ENCODE peak calls at places on chromosomes 16 and 17, in four cellular contexts. B is fibroblast of the aortic adventitia, M is right cardiac atrium, L is uterus. D is an unnamed sample.

GRCh38 chr17:75546181-75546580 is 20.7 kb downstream of the LLGL2 start:
- DNase-seq in B (no peak), L (no peak), M (no peak), D (no peak)

GRCh38 chr16:78684040-78684611 is 584.7 kb downstream of the WWOX start:
- DNase-seq in B (peak), L (peak), M (peak), D (peak)

GRCh38 chr16:61681124-61681523 is 355.1 kb downstream of the CDH8 start:
- DNase-seq in L (no peak), M (no peak), B (no peak), D (no peak)

GRCh38 chr17:3635474-3636153 is 436 bp downstream of the SHPK start:
- DNase-seq in L (no peak), M (no peak), B (no peak), D (peak)

GRCh38 chr16:46961373-46962353 is 11.8 kb downstream of the DNAJA2 start:
- DNase-seq in M (no peak), B (peak), L (no peak), D (peak)

GRCh38 chr16:21610006-21610544 is 10.7 kb downstream of the METTL9 start:
- DNase-seq in B (no peak), M (no peak), L (no peak), D (no peak)

GRCh38 chr16:30965436-30965835 is 7.9 kb downstream of the SETD1A start:
- DNase-seq in B (no peak), M (no peak), L (no peak), D (no peak)

GRCh38 chr17:27529230-27529796 is 73.1 kb downstream of the KSR1 start:
- DNase-seq in M (no peak), L (no peak), B (peak), D (peak)

GRCh38 chr17:76834889-76835288 is 33.3 kb upstream of the MGAT5B start:
- DNase-seq in M (no peak), L (no peak), B (no peak), D (no peak)

GRCh38 chr17:144936-145670 is 7.7 kb downstream of the SCGB1C2 start:
- DNase-seq in L (peak), B (no peak), M (no peak), D (no peak)

GRCh38 chr17:42340691-42341127 is 47.5 kb downstream of the STAT3 start:
- DNase-seq in B (no peak), L (no peak), M (no peak), D (no peak)

GRCh38 chr16:81376880-81377279 is 62.1 kb downstream of the GAN start:
- DNase-seq in B (no peak), L (no peak), M (no peak), D (no peak)

GRCh38 chr17:78458091-78458490 is 79.6 kb downstream of the PGS1 start:
- DNase-seq in B (no peak), L (no peak), M (no peak), D (no peak)

GRCh38 chr17:7130626-7131467 is 16.2 kb upstream of the ASGR2 start:
- DNase-seq in B (no peak), M (no peak), L (no peak), D (no peak)

GRCh38 chr17:78175643-78175981 is 7.2 kb downstream of the SYNGR2 start:
- DNase-seq in B (no peak), L (no peak), M (no peak), D (no peak)

GRCh38 chr16:88289549-88290344 is 93.0 kb upstream of the ZNF469 start:
- DNase-seq in B (no peak), M (no peak), L (no peak), D (peak)

GRCh38 chr17:81821603-81822311 is 11.3 kb downstream of the MCRIP1 start:
- DNase-seq in L (peak), M (peak), B (peak), D (peak)

GRCh38 chr16:30541502-30542329 is 7.1 kb upstream of the ZNF747 start:
- DNase-seq in B (peak), L (no peak), M (no peak), D (no peak)

GRCh38 chr17:81251091-81251942 is 12.2 kb downstream of the NDUFAF8 start:
- DNase-seq in M (peak), L (no peak), B (no peak), D (no peak)

GRCh38 chr16:89826531-89827382 is 1.5 kb upstream of the SPIRE2 start:
- DNase-seq in B (no peak), L (no peak), M (no peak), D (no peak)

GRCh38 chr16:79297297-79297696 is 303.2 kb downstream of the MAF start:
- DNase-seq in B (no peak), M (no peak), L (no peak), D (no peak)

GRCh38 chr17:72950236-72950931 is 142.1 kb downstream of the SLC39A11 start:
- DNase-seq in L (no peak), M (no peak), B (no peak), D (no peak)

GRCh38 chr17:60916043-60916442 is 238.4 kb downstream of the BCAS3 start:
- DNase-seq in L (no peak), B (no peak), M (no peak), D (no peak)

GRCh38 chr17:57356722-57357391 is 100.5 kb downstream of the MSI2 start:
- DNase-seq in L (no peak), M (no peak), B (no peak), D (no peak)

GRCh38 chr16:21568502-21569189 is 30.7 kb upstream of the METTL9 start:
- DNase-seq in B (no peak), M (no peak), L (no peak), D (no peak)

GRCh38 chr17:83019376-83019775 is 60.0 kb upstream of the METRNL start:
- DNase-seq in L (no peak), B (no peak), M (no peak), D (no peak)

GRCh38 chr16:4452674-4453073 is 21.8 kb downstream of the NMRAL1 start:
- DNase-seq in B (no peak), M (no peak), L (no peak), D (no peak)

GRCh38 chr17:45370949-45371413 is 54.2 kb upstream of the MAP3K14 start:
- DNase-seq in L (no peak), B (no peak), M (no peak), D (peak)

GRCh38 chr16:64621616-64622015 is 500.2 kb downstream of the CDH11 start:
- DNase-seq in B (no peak), L (no peak), M (no peak), D (no peak)

GRCh38 chr17:42878123-42878880 is 22.3 kb upstream of the G6PC1 start:
- DNase-seq in L (no peak), B (no peak), M (no peak), D (no peak)

GRCh38 chr17:64399071-64399766 is 8.6 kb upstream of the PECAM1 start:
- DNase-seq in M (no peak), L (no peak), B (no peak), D (no peak)

GRCh38 chr17:29214215-29215146 is 32.2 kb upstream of the CRYBA1 start:
- DNase-seq in M (no peak), L (no peak), B (no peak), D (peak)

GRCh38 chr17:81471804-81472456 is 40.7 kb downstream of the ACTG1 start:
- DNase-seq in M (no peak), L (peak), B (peak), D (peak)

GRCh38 chr17:73455050-73455687 is 143.4 kb upstream of the CDC42EP4 start:
- DNase-seq in M (no peak), B (no peak), L (no peak), D (no peak)

GRCh38 chr16:35208001-35208935 is 1748.9 kb downstream of the TP53TG3F start:
- DNase-seq in L (no peak), B (no peak), M (no peak), D (no peak)

GRCh38 chr16:35210681-35211433 is 1751.4 kb downstream of the TP53TG3F start:
- DNase-seq in B (no peak), M (no peak), L (no peak), D (no peak)

GRCh38 chr16:35203636-35204035 is 1744.2 kb downstream of the TP53TG3F start:
- DNase-seq in L (no peak), M (no peak), B (no peak), D (no peak)

DNA sequence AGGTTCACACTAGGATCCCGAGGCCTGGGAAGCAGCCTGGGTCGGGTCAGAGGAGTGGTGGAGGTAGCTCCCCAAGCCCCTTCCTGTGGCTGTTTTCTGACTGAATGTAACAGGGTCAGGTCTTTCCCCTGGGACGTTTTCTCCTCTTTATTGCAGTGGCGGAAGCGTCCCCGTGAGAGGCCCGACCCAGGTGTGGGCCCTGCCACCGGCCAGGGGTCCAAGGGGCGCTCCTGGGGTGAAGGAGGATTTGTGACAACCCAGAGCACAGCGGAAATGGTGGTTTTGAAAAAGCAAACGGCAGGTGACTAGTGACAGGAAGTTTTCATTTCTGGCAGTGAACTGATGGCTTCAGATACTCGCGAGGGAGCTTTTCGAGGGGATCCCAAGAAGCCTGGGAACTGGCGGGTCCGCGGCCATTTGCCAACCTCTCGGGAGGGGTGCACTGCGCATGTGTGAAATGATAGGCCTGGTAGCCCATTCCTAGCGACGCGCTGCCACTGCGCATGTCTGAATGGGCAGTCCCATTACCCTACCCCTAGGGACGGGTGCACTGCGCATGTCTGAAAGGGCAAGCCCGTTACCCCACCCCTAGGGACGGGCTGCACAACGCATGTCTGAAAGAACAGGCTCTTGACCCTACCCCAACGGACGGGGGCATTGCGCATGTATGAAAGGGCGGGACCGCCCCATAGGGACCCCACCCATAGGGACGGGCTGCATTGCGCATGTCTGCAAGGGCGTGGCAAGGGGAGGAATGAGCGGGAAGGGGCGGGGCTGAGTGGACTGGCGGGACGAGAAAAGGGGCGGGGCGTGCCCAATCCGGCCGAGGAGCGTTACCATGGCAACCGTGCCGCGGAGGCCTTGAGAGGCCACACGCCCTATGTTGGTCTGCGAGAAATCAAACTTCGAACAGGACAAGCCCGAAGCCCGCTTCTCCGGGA is 1747.9 kb downstream of the TP53TG3F start:
- DNase-seq in B (no peak), M (no peak), L (no peak), D (no peak)
- H3K4me3 ChIP-seq in B (no peak), M (no peak), L (no peak), D (no peak)

GRCh38 chr17:17628388-17629008 is 37.0 kb upstream of the PEMT start:
- DNase-seq in B (no peak), M (no peak), L (no peak), D (no peak)
- H3K4me3 ChIP-seq in B (peak), M (no peak), L (no peak), D (no peak)

DNA sequence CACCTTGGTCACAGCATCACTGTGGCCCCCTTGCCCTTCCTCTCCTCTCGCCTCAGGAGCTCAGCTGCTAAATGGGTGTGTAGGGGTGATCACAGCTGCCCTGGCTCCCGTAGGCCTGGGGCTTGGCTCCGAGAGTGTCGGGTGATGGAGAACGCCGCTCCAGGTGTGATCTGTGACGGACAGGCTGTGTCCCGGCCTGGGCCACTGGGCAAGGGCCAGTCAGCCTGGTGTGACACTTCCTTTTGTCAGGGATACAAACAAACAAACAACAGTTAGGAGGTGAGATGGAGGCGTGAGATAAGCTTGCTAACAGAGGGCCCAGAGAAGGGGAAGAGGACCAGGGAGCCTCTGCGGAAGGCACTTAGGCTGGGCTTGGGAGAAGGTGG is 2.0 kb downstream of the ADGRG1 start:
- DNase-seq in M (no peak), B (no peak), L (no peak), D (no peak)
- H3K4me3 ChIP-seq in M (peak), B (no peak), L (no peak), D (no peak)

DNA sequence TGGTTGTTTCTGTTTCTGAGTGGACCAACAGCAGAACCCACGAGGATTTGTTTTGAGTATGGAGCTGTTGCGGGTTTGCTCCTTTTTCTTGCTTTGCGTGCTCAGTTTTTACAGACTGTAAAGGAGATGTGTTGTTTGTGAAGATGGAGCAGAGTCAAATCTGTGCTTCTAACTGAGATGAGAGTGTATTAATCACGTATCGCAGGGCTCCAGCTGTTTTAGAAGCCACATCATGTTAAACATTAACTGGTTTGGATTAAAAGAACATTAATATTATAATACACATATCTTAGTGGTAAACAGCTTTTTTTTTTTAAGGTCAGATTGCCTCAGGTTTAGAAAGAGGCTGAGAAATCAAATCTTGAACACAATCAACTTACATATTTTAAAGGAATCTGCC is 69.4 kb downstream of the YPEL2 start:
- DNase-seq in M (no peak), L (no peak), B (peak), D (no peak)
- H3K4me3 ChIP-seq in M (no peak), L (peak), B (peak), D (no peak)

GRCh38 chr16:76650579-76650978 is 373.4 kb downstream of the CNTNAP4 start:
- DNase-seq in B (no peak), L (no peak), M (no peak), D (no peak)
- H3K4me3 ChIP-seq in B (no peak), L (no peak), M (no peak), D (no peak)

GRCh38 chr17:38465420-38466345 is 37.4 kb downstream of the ARHGAP23 start:
- DNase-seq in L (peak), B (peak), M (peak), D (no peak)
- H3K4me3 ChIP-seq in L (peak), B (peak), M (peak), D (no peak)